ENCODE peak calls at places on chromosomes 16 and 17, in five cellular contexts. X is CD8-positive, alpha-beta T cell; O is HL-60; T is cardiac fibroblast; E is esophagus squamous epithelium. I is an unnamed sample.

GRCh38 chr17:61284174-61284573 is 115.5 kb upstream of the TBX2 start:
- DNase-seq in X (no peak), O (no peak), T (peak), E (no peak), I (peak)

GRCh38 chr17:74862108-74862901 is 2.6 kb upstream of the GRIN2C start:
- DNase-seq in X (peak), O (peak), T (peak), E (no peak), I (peak)

GRCh38 chr17:73158133-73158532 is 6.7 kb upstream of the SSTR2 start:
- DNase-seq in X (no peak), O (no peak), T (no peak), E (no peak), I (no peak)

GRCh38 chr16:9270424-9270823 is 179.0 kb downstream of the HAPSTR1 start:
- DNase-seq in X (no peak), O (no peak), T (no peak), E (no peak), I (no peak)

GRCh38 chr16:89193576-89194293 is 6.6 kb downstream of the SLC22A31 start:
- DNase-seq in X (no peak), O (no peak), T (no peak), E (no peak), I (no peak)

GRCh38 chr16:67546761-67547422 is 15.4 kb upstream of the CTCF start:
- DNase-seq in X (peak), O (peak), T (peak), E (no peak), I (peak)

GRCh38 chr17:59372138-59372751 is 40.8 kb downstream of the YPEL2 start:
- DNase-seq in X (no peak), O (peak), T (peak), E (no peak), I (peak)

GRCh38 chr17:37273419-37274051 is 102.2 kb upstream of the C17orf78 start:
- DNase-seq in X (no peak), O (no peak), T (peak), E (no peak), I (peak)

GRCh38 chr16:78745491-78746019 is 646.1 kb downstream of the WWOX start:
- DNase-seq in X (no peak), O (no peak), T (no peak), E (no peak), I (peak)

GRCh38 chr16:69141936-69142335 is 9.5 kb downstream of the UTP4 start:
- DNase-seq in X (no peak), O (no peak), T (no peak), E (no peak), I (no peak)

GRCh38 chr17:36082062-36082461 is 7.9 kb downstream of the CCL3 start:
- DNase-seq in X (no peak), O (no peak), T (no peak), E (no peak), I (no peak)

GRCh38 chr17:72487731-72488325 is 367.0 kb downstream of the SOX9 start:
- DNase-seq in X (no peak), O (no peak), T (no peak), E (no peak), I (no peak)

GRCh38 chr16:30615358-30616076 is 5.3 kb upstream of the ZNF689 start:
- DNase-seq in X (peak), O (no peak), T (peak), E (no peak), I (peak)

GRCh38 chr17:9446528-9446927 is 129.1 kb downstream of the STX8 start:
- DNase-seq in X (no peak), O (no peak), T (peak), E (no peak), I (no peak)

GRCh38 chr17:59437766-59438165 is 106.3 kb downstream of the YPEL2 start:
- DNase-seq in X (no peak), O (no peak), T (no peak), E (no peak), I (no peak)

GRCh38 chr17:76139801-76140660 is 1.0 kb downstream of the FOXJ1 start:
- DNase-seq in X (peak), O (no peak), T (no peak), E (no peak), I (no peak)

GRCh38 chr17:2371183-2372130 is 29.4 kb downstream of the MNT start:
- DNase-seq in X (no peak), O (no peak), T (no peak), E (no peak), I (no peak)

GRCh38 chr17:44272321-44272951 is 4.5 kb upstream of the SLC4A1 start:
- DNase-seq in X (no peak), O (no peak), T (no peak), E (no peak), I (no peak)

GRCh38 chr16:67396159-67396774 is 3.0 kb upstream of the TPPP3 start:
- DNase-seq in X (no peak), O (no peak), T (peak), E (no peak), I (peak)

GRCh38 chr17:4249452-4250029 is 14.2 kb downstream of the ANKFY1 start:
- DNase-seq in X (no peak), O (no peak), T (peak), E (no peak), I (peak)

GRCh38 chr17:57794841-57795240 is 49.7 kb upstream of the CCDC182 start:
- DNase-seq in X (no peak), O (no peak), T (no peak), E (no peak), I (no peak)

GRCh38 chr17:21034350-21035235 is 8.2 kb downstream of the USP22 start:
- DNase-seq in X (no peak), O (no peak), T (peak), E (no peak), I (peak)

GRCh38 chr16:83882118-83882879 is 16.6 kb upstream of the MLYCD start:
- DNase-seq in X (no peak), O (no peak), T (no peak), E (no peak), I (no peak)

GRCh38 chr16:60686824-60687223 is 1349.4 kb downstream of the CDH8 start:
- DNase-seq in X (no peak), O (no peak), T (no peak), E (no peak), I (no peak)

GRCh38 chr16:79628501-79628975 is 28.0 kb upstream of the MAF start:
- DNase-seq in X (no peak), O (no peak), T (no peak), E (no peak), I (peak)

GRCh38 chr16:66503030-66503429 is 46.9 kb downstream of the TK2 start:
- DNase-seq in X (no peak), O (no peak), T (no peak), E (no peak), I (no peak)

GRCh38 chr17:44198721-44199552 is 747 bp downstream of the ATXN7L3 start:
- DNase-seq in X (peak), O (no peak), T (peak), E (no peak), I (peak)

GRCh38 chr17:38442548-38442947 is 14.3 kb downstream of the ARHGAP23 start:
- DNase-seq in X (no peak), O (no peak), T (peak), E (no peak), I (no peak)

GRCh38 chr17:62652251-62653001 is 25.0 kb downstream of the MRC2 start:
- DNase-seq in X (peak), O (peak), T (peak), E (no peak), I (peak)

GRCh38 chr16:84815446-84815845 is 4.3 kb upstream of the CRISPLD2 start:
- DNase-seq in X (no peak), O (no peak), T (no peak), E (no peak), I (no peak)

GRCh38 chr17:7281953-7282751 is 634 bp downstream of the SLC2A4 start:
- DNase-seq in X (peak), O (no peak), T (no peak), E (no peak), I (no peak)
- H3K4me3 ChIP-seq in X (peak), O (peak), T (peak), E (peak), I (peak)

GRCh38 chr17:79909121-79909520 is 69.9 kb upstream of the CBX4 start:
- DNase-seq in X (no peak), O (no peak), T (no peak), E (no peak), I (no peak)

GRCh38 chr17:79904865-79905264 is 65.6 kb upstream of the CBX4 start:
- DNase-seq in X (no peak), O (no peak), T (no peak), E (no peak), I (no peak)

GRCh38 chr17:79907217-79907715 is 68.0 kb upstream of the CBX4 start:
- DNase-seq in X (no peak), O (no peak), T (no peak), E (no peak), I (no peak)

GRCh38 chr17:79907855-79908254 is 68.6 kb upstream of the CBX4 start:
- DNase-seq in X (no peak), O (no peak), T (no peak), E (no peak), I (peak)

DNA sequence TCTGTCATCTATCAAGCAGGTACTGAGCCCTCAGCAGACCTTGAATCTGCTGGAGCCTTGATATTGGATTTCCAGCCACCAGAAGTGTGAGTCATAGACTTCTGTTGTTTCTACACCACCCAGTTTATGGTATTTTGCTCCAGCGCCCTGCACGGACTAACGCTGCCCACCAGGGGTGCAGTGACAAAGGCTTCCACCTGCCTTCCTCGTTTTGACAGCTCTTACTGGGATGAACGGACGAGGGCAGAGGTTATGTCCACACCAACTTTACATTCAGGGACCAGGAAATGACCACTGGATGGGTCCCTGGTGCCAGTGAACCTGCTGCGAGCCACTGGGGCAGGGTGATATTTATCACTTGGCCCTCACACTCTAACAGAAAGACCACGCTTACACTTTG is 66.6 kb upstream of the CBX4 start:
- DNase-seq in X (no peak), O (no peak), T (no peak), E (no peak), I (no peak)
- TF ChIP-seq CTCF in X (no peak), O (no peak), T (peak), E (no peak), I (peak)

DNA sequence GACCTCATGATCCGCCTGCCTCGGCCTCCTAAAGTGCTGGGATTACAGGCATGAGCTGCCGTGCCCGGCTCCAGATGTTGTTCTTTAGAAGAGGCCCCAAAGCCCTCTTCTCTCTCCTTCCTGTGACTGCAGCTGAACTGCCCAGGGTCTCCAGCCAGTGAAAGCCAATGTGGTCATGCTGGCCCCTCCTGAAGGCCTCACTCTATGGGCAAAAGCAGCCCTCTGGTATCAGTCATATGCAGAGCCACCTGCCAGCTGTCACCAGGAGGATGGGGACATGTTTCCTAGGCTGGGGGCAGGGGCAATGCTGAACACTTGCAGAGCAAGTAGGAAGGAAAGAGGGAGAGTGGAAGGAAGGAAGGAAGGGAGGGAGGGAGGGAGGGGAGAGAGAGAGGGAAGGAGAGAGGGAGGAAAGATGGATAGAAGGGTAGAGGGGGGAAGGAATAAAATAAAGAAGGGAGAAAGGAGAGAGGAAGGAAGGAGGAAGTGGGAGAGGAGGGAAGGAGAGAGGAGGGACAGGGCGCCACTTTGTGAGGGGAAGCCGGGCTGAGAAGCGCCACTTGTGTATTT is 36.0 kb downstream of the SOCS3 start:
- DNase-seq in X (no peak), O (no peak), T (no peak), E (no peak), I (no peak)
- H3K4me3 ChIP-seq in X (no peak), O (no peak), T (no peak), E (no peak), I (no peak)

GRCh38 chr17:41322264-41322902 is 6.9 kb upstream of the KRTAP17-1 start:
- DNase-seq in X (peak), O (no peak), T (peak), E (no peak), I (peak)
- TF ChIP-seq CTCF in X (peak), O (peak), T (peak), E (peak), I (peak)

GRCh38 chr16:47490471-47490870 is 29.3 kb downstream of the PHKB start:
- DNase-seq in X (no peak), O (no peak), T (no peak), E (no peak), I (no peak)

GRCh38 chr16:47488051-47488450 is 26.9 kb downstream of the PHKB start:
- DNase-seq in X (no peak), O (no peak), T (no peak), E (no peak), I (no peak)

GRCh38 chr16:47492036-47492427 is 30.9 kb downstream of the PHKB start:
- DNase-seq in X (no peak), O (no peak), T (no peak), E (no peak), I (no peak)

GRCh38 chr16:47493358-47494337 is 32.5 kb downstream of the PHKB start:
- DNase-seq in X (no peak), O (no peak), T (no peak), E (no peak), I (no peak)

DNA sequence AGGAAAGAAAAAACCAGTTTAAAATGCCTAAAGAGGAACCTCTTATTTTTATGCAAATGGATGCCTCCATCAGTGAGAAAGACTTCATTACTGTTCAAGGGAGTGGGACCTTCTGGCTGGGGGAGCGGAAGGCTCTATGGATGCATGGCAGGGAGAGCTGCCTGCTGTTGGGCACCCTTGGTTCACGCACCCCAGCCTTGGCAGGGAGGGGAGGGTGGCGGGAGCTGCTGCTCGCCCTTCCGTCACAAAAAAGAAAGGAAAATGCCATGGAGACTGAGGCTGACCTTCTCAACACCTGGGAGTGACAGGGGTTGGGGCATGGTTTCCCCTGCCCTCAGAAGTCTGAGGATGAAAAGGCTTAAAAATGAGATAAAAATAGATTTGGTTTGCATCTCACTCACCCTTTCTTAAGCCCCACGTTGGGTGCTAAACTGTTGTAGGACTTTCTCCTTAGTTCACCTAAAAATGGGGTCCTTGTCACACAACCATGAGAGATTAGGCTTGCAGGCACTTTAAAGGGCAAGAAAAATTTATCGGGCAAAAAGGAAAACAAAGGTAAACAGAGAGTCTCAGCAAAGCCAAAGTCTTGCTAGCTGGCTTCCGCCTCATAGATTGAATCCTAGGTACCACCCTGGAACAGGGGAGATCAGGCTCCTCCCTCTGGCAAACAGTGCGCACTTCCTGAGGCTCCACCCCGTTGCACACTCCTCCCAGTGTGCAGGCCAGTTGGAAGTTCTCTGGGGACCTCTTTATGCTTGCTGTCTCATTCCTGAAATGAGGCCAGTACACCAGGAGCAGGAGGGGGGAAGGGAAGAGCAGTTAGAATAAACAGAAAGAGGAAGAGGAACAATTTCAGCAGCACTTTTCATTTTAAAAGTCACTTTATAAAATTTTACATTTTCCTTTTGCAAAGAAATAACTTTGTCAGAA is 31.6 kb downstream of the PHKB start:
- DNase-seq in X (no peak), O (peak), T (peak), E (peak), I (peak)
- H3K4me3 ChIP-seq in X (no peak), O (peak), T (no peak), E (no peak), I (no peak)

GRCh38 chr17:17388657-17389496 is 85.7 kb downstream of the NT5M start:
- DNase-seq in X (no peak), O (no peak), T (no peak), E (no peak), I (no peak)

GRCh38 chr17:17387017-17387416 is 83.8 kb downstream of the NT5M start:
- DNase-seq in X (no peak), O (no peak), T (no peak), E (no peak), I (no peak)

GRCh38 chr17:17386143-17386800 is 83.1 kb downstream of the NT5M start:
- DNase-seq in X (no peak), O (no peak), T (no peak), E (no peak), I (no peak)

GRCh38 chr17:17385502-17385901 is 82.3 kb downstream of the NT5M start:
- DNase-seq in X (no peak), O (no peak), T (no peak), E (no peak), I (no peak)

GRCh38 chr17:17387461-17388362 is 84.5 kb downstream of the NT5M start:
- DNase-seq in X (no peak), O (no peak), T (no peak), E (no peak), I (no peak)
- TF ChIP-seq CTCF in X (no peak), O (no peak), T (peak), E (peak), I (peak)

GRCh38 chr16:21590287-21590686 is 9.1 kb upstream of the METTL9 start:
- DNase-seq in X (no peak), O (no peak), T (no peak), E (no peak), I (peak)
- H3K4me3 ChIP-seq in X (no peak), O (no peak), T (no peak), E (no peak), I (no peak)